ENCODE peak calls at places on chromosome 19, in ten cellular contexts. L is ascending aorta; D is PC-9; G is stimulated activated CD4-positive, alpha-beta T cell treated with anti-CD3 and anti-CD28 coated beads, Interleukin-2, amount 100 ng/mL, for 48 hours; I is foreskin melanocyte; C is G401; Z is type B pancreatic cell; N is upper lobe of right lung; T is T-cell; K is ovary. W is an unnamed sample.

GRCh38 chr19:35545855-35546381 is 492 bp downstream of the TMEM147 start:
- DNase-seq in L (no peak), D (peak; percentile 70), G (peak; percentile 59), I (no peak), C (no peak), Z (no peak), N (peak; percentile 76), T (peak; percentile 43), K (peak; percentile 44), W (no peak)

GRCh38 chr19:6023936-6024335 is 46.0 kb upstream of the RANBP3 start:
- DNase-seq in L (no peak), D (no peak), G (no peak), I (no peak), C (no peak), Z (no peak), N (no peak), T (no peak), K (no peak), W (no peak)

GRCh38 chr19:6740589-6741348 is 1.3 kb downstream of the TRIP10 start:
- DNase-seq in L (no peak), D (peak; percentile 76), G (no peak), I (no peak), C (no peak), Z (no peak), N (peak; percentile 81), T (no peak), K (peak; percentile 79), W (peak; percentile 30)

GRCh38 chr19:5765220-5765619 is 19.3 kb downstream of the PRR22 start:
- DNase-seq in L (no peak), D (no peak), G (no peak), I (no peak), C (no peak), Z (no peak), N (no peak), T (no peak), K (no peak), W (no peak)

GRCh38 chr19:55368701-55369563 is 1.3 kb downstream of the IL11 start:
- DNase-seq in L (no peak), D (peak; percentile 78), G (no peak), I (no peak), C (no peak), Z (no peak), N (no peak), T (no peak), K (no peak), W (no peak)

GRCh38 chr19:35195822-35196221 is 32.7 kb downstream of the FAM187B start:
- DNase-seq in L (no peak), D (no peak), G (no peak), I (no peak), C (no peak), Z (no peak), N (no peak), T (no peak), K (no peak), W (no peak)

GRCh38 chr19:4695224-4695731 is 25.1 kb upstream of the MYDGF start:
- DNase-seq in L (no peak), D (no peak), G (no peak), I (no peak), C (peak; percentile 66), Z (no peak), N (no peak), T (no peak), K (no peak), W (peak; percentile 62)

GRCh38 chr19:42323852-42324654 is 1.4 kb upstream of the MEGF8 start:
- DNase-seq in L (no peak), D (no peak), G (no peak), I (no peak), C (no peak), Z (no peak), N (peak; percentile 73), T (no peak), K (no peak), W (no peak)

GRCh38 chr19:38062959-38063786 is 156.2 kb downstream of the SIPA1L3 start:
- DNase-seq in L (no peak), D (no peak), G (no peak), I (no peak), C (no peak), Z (no peak), N (no peak), T (no peak), K (no peak), W (peak; percentile 54)

GRCh38 chr19:10568826-10569651 is at the start of gene CDKN2D:
- DNase-seq in L (peak; percentile 99), D (peak; percentile 99), G (peak; percentile 99), I (peak; percentile 99), C (peak; percentile 99), Z (peak; percentile 100), N (peak; percentile 100), T (peak; percentile 100), K (peak; percentile 99), W (peak; percentile 99)

GRCh38 chr19:13964776-13965175 is 12.5 kb downstream of the DCAF15 start:
- DNase-seq in L (no peak), D (no peak), G (no peak), I (no peak), C (no peak), Z (no peak), N (no peak), T (no peak), K (no peak), W (no peak)

GRCh38 chr19:39498262-39499081 is at the start of gene DLL3:
- DNase-seq in L (no peak), D (no peak), G (no peak), I (peak; percentile 60), C (no peak), Z (no peak), N (no peak), T (no peak), K (no peak), W (no peak)

GRCh38 chr19:29819986-29820385 is 8.2 kb downstream of the CCNE1 start:
- DNase-seq in L (no peak), D (no peak), G (no peak), I (no peak), C (no peak), Z (no peak), N (no peak), T (no peak), K (no peak), W (no peak)

GRCh38 chr19:6476896-6477431 is 4.6 kb downstream of the DENND1C start:
- DNase-seq in L (no peak), D (no peak), G (no peak), I (no peak), C (no peak), Z (no peak), N (no peak), T (no peak), K (no peak), W (no peak)

GRCh38 chr19:2271516-2272103 is 10.4 kb downstream of the PEAK3 start:
- DNase-seq in L (no peak), D (no peak), G (no peak), I (no peak), C (peak; percentile 38), Z (no peak), N (peak; percentile 67), T (no peak), K (no peak), W (peak; percentile 52)

GRCh38 chr19:10891360-10892108 is 20.2 kb downstream of the CARM1 start:
- DNase-seq in L (no peak), D (no peak), G (no peak), I (no peak), C (no peak), Z (no peak), N (no peak), T (no peak), K (peak; percentile 50), W (no peak)

GRCh38 chr19:37905936-37906867 is at the start of gene WDR87:
- DNase-seq in L (no peak), D (peak; percentile 71), G (peak; percentile 7), I (no peak), C (peak; percentile 46), Z (peak; percentile 87), N (peak; percentile 79), T (peak; percentile 30), K (no peak), W (peak; percentile 48)

GRCh38 chr19:46426506-46427162 is 2.1 kb downstream of the PNMA8C start:
- DNase-seq in L (no peak), D (no peak), G (peak; percentile 43), I (no peak), C (peak; percentile 85), Z (peak; percentile 86), N (peak; percentile 87), T (peak; percentile 24), K (peak; percentile 91), W (peak; percentile 87)

GRCh38 chr19:4414144-4414799 is 11.8 kb downstream of the CHAF1A start:
- DNase-seq in L (no peak), D (no peak), G (no peak), I (no peak), C (no peak), Z (no peak), N (no peak), T (no peak), K (no peak), W (no peak)

GRCh38 chr19:12939292-12939606 is 840 bp downstream of the CALR start:
- DNase-seq in L (no peak), D (no peak), G (peak; percentile 23), I (no peak), C (no peak), Z (no peak), N (no peak), T (no peak), K (peak; percentile 37), W (no peak)

GRCh38 chr19:16585808-16586476 is 13.7 kb upstream of the SLC35E1 start:
- DNase-seq in L (no peak), D (no peak), G (no peak), I (no peak), C (no peak), Z (no peak), N (no peak), T (no peak), K (no peak), W (no peak)

GRCh38 chr19:30222428-30222873 is 149.7 kb upstream of the ZNF536 start:
- DNase-seq in L (no peak), D (no peak), G (no peak), I (no peak), C (no peak), Z (no peak), N (no peak), T (no peak), K (no peak), W (no peak)